ENCODE peak calls at places on chromosomes 4 and X, in nine cellular contexts. G is stimulated activated CD8-positive, alpha-beta memory T cell treated with anti-CD3 and anti-CD28 coated beads, Interleukin-4, amount 100 ng/mL, for 1 hour; M is GM12891; C is choroid plexus epithelial cell; T is EH; A is M059J; N is SW 1271; D is amniotic stem cell; W is neural progenitor cell. S is an unnamed sample.

GRCh38 chr4:122548452-122548851 is 72.4 kb downstream of the IL21 start:
- DNase-seq in G (no peak), M (no peak), C (peak; percentile 54), T (no peak), A (peak; percentile 34), N (no peak), D (no peak), W (no peak), S (peak; percentile 57)

GRCh38 chr4:7876096-7876993 is 63.3 kb downstream of the AFAP1 start:
- DNase-seq in G (no peak), M (no peak), C (peak; percentile 72), T (peak; percentile 57), A (no peak), N (no peak), D (no peak), W (peak; percentile 57), S (peak; percentile 70)

GRCh38 chr4:9765091-9765490 is 16.3 kb upstream of the DRD5 start:
- DNase-seq in G (no peak), M (peak; percentile 17), C (peak; percentile 59), T (peak; percentile 12), A (peak; percentile 7), N (no peak), D (no peak), W (peak; percentile 50), S (peak; percentile 30)

GRCh38 chr4:163495900-163496299 is 1.4 kb downstream of the TMA16 start:
- DNase-seq in G (no peak), M (no peak), C (no peak), T (no peak), A (peak; percentile 6), N (no peak), D (no peak), W (no peak), S (no peak)

GRCh38 chr4:181877329-181877848 is 365.8 kb upstream of the TENM3 start:
- DNase-seq in G (no peak), M (no peak), C (peak; percentile 40), T (no peak), A (peak; percentile 37), N (no peak), D (no peak), W (no peak), S (peak; percentile 55)

GRCh38 chr4:96131186-96131585 is 291.3 kb downstream of the PDHA2 start:
- DNase-seq in G (no peak), M (no peak), C (no peak), T (no peak), A (no peak), N (no peak), D (no peak), W (no peak), S (no peak)

GRCh38 chr4:17283832-17284231 is 228.1 kb downstream of the QDPR start:
- DNase-seq in G (no peak), M (no peak), C (no peak), T (no peak), A (no peak), N (no peak), D (no peak), W (no peak), S (no peak)

GRCh38 chrX:107648332-107648731 is 20.0 kb downstream of the PRPS1 start:
- DNase-seq in G (no peak), M (no peak), C (no peak), T (no peak), A (no peak), N (no peak), D (no peak), W (no peak), S (no peak)

GRCh38 chrX:150566734-150567182 is 1.7 kb upstream of the MTM1 start:
- DNase-seq in G (no peak), M (no peak), C (no peak), T (no peak), A (peak; percentile 9), N (no peak), D (no peak), W (peak; percentile 89), S (no peak)

GRCh38 chrX:46500054-46500453 is 45.2 kb downstream of the ZNF674 start:
- DNase-seq in G (no peak), M (no peak), C (no peak), T (no peak), A (no peak), N (no peak), D (no peak), W (no peak), S (no peak)

S was measured in Daoy.